ENCODE peak calls at places on chromosomes 12 and 14, in nine cellular contexts. X, P, G, K, O, E, C, M and B are unnamed samples.

GRCh38 chr12:26861690-26862089 is 28.7 kb upstream of the ITPR2 start:
- DNase-seq in X (no peak), P (no peak), G (no peak), K (no peak), O (no peak), E (no peak), C (no peak), M (no peak), B (no peak)

GRCh38 chr12:69601962-69602685 is 8.6 kb downstream of the LRRC10 start:
- DNase-seq in X (no peak), P (no peak), G (no peak), K (no peak), O (no peak), E (no peak), C (no peak), M (no peak), B (no peak)

GRCh38 chr12:117033382-117034045 is 65.7 kb downstream of the TESC start:
- DNase-seq in X (peak; percentile 48), P (no peak), G (no peak), K (no peak), O (no peak), E (peak; percentile 64), C (no peak), M (no peak), B (no peak)

GRCh38 chr12:19808371-19808770 is 369.1 kb downstream of the AEBP2 start:
- DNase-seq in X (no peak), P (no peak), G (no peak), K (no peak), O (no peak), E (no peak), C (no peak), M (no peak), B (no peak)

GRCh38 chr14:73248294-73248868 is 11.1 kb downstream of the PAPLN start:
- DNase-seq in X (no peak), P (no peak), G (no peak), K (no peak), O (no peak), E (no peak), C (no peak), M (no peak), B (no peak)

GRCh38 chr12:80187660-80188090 is 88.3 kb downstream of the OTOGL start:
- DNase-seq in X (no peak), P (no peak), G (no peak), K (no peak), O (peak; percentile 40), E (no peak), C (no peak), M (no peak), B (no peak)

GRCh38 chr12:62911288-62911687 is 23.7 kb downstream of the PPM1H start:
- DNase-seq in X (no peak), P (no peak), G (no peak), K (no peak), O (no peak), E (no peak), C (no peak), M (no peak), B (no peak)

GRCh38 chr14:89855961-89856360 is 98.6 kb downstream of the EFCAB11 start:
- DNase-seq in X (no peak), P (no peak), G (no peak), K (no peak), O (peak; percentile 86), E (no peak), C (no peak), M (no peak), B (no peak)

GRCh38 chr14:95256011-95256775 is 63.5 kb downstream of the CLMN start:
- DNase-seq in X (no peak), P (peak; percentile 94), G (no peak), K (no peak), O (no peak), E (no peak), C (no peak), M (no peak), B (no peak)

GRCh38 chr14:101559250-101559623 is 2.1 kb upstream of the DIO3 start:
- DNase-seq in X (no peak), P (no peak), G (no peak), K (no peak), O (no peak), E (no peak), C (no peak), M (no peak), B (no peak)

GRCh38 chr12:43208627-43209026 is 343.4 kb downstream of the ADAMTS20 start:
- DNase-seq in X (no peak), P (no peak), G (no peak), K (no peak), O (no peak), E (no peak), C (no peak), M (no peak), B (no peak)

GRCh38 chr14:100871234-100872186 is 32.0 kb downstream of the RTL1 start:
- DNase-seq in X (peak; percentile 3), P (no peak), G (no peak), K (no peak), O (peak; percentile 65), E (no peak), C (no peak), M (no peak), B (no peak)

GRCh38 chr12:79926951-79927350 is 7.9 kb downstream of the PPP1R12A start:
- DNase-seq in X (no peak), P (no peak), G (no peak), K (no peak), O (no peak), E (no peak), C (no peak), M (no peak), B (no peak)

GRCh38 chr12:74791365-74791764 is 253.7 kb downstream of the ATXN7L3B start:
- DNase-seq in X (no peak), P (no peak), G (no peak), K (no peak), O (no peak), E (no peak), C (no peak), M (no peak), B (no peak)

GRCh38 chr12:34290191-34290995 is 268.1 kb downstream of the ALG10 start:
- DNase-seq in X (no peak), P (no peak), G (no peak), K (no peak), O (no peak), E (peak; percentile 40), C (no peak), M (no peak), B (no peak)

GRCh38 chr12:28872654-28873268 is 276.3 kb upstream of the FAR2 start:
- DNase-seq in X (no peak), P (no peak), G (peak; percentile 15), K (peak; percentile 8), O (peak; percentile 65), E (no peak), C (no peak), M (peak; percentile 77), B (no peak)

GRCh38 chr12:46557539-46558373 is 185.2 kb upstream of the SLC38A2 start:
- DNase-seq in X (no peak), P (no peak), G (no peak), K (no peak), O (peak; percentile 88), E (no peak), C (no peak), M (no peak), B (no peak)

GRCh38 chr12:28512876-28513275 is 322.6 kb downstream of the CCDC91 start:
- DNase-seq in X (no peak), P (no peak), G (no peak), K (no peak), O (no peak), E (no peak), C (no peak), M (no peak), B (no peak)

GRCh38 chr12:110530511-110530910 is 28.4 kb downstream of the RAD9B start:
- DNase-seq in X (no peak), P (no peak), G (peak; percentile 63), K (no peak), O (no peak), E (no peak), C (no peak), M (no peak), B (no peak)

GRCh38 chr14:93047187-93047586 is 68.5 kb downstream of the ITPK1 start:
- DNase-seq in X (no peak), P (no peak), G (no peak), K (no peak), O (no peak), E (no peak), C (no peak), M (no peak), B (no peak)

GRCh38 chr14:91231446-91231845 is 13.1 kb downstream of the GPR68 start:
- DNase-seq in X (no peak), P (no peak), G (no peak), K (no peak), O (peak; percentile 67), E (no peak), C (no peak), M (no peak), B (peak; percentile 31)

GRCh38 chr12:26226119-26226518 is 30.7 kb downstream of the SSPN start:
- DNase-seq in X (no peak), P (no peak), G (no peak), K (no peak), O (no peak), E (no peak), C (no peak), M (no peak), B (no peak)

GRCh38 chr12:752673-753400 is 458 bp downstream of the WNK1 start:
- DNase-seq in X (peak; percentile 77), P (no peak), G (peak; percentile 62), K (no peak), O (peak; percentile 53), E (no peak), C (peak; percentile 16), M (peak; percentile 67), B (peak; percentile 49)

GRCh38 chr12:10967409-10967808 is 19.3 kb downstream of the TAS2R50 start:
- DNase-seq in X (no peak), P (no peak), G (no peak), K (no peak), O (peak; percentile 89), E (no peak), C (no peak), M (no peak), B (no peak)